ENCODE peak calls at places on chromosomes 12 and 14, in six cellular contexts. V is activated T-cell treated with anti-CD3 and anti-CD28 coated beads for 24 hours; G is right atrium auricular region; P is effector CD8-positive, alpha-beta T cell; Y is CD8-positive, alpha-beta T cell; S is NCI-H1105 treated with DMSO at 0.1 percent for 48 hours. W is an unnamed sample.

GRCh38 chr14:94345344-94346072 is 22.4 kb upstream of the SERPINA6 start:
- DNase-seq in G (peak; percentile 56), Y (no peak), S (no peak), V (no peak), P (no peak), W (no peak)

GRCh38 chr12:18496156-18496555 is 234.8 kb downstream of the PIK3C2G start:
- DNase-seq in Y (no peak), G (no peak), V (no peak), S (peak; percentile 42), P (no peak), W (no peak)

GRCh38 chr12:52120951-52121847 is 41.7 kb downstream of the SMIM41 start:
- DNase-seq in P (no peak), S (no peak), Y (no peak), G (no peak), V (no peak), W (no peak)

GRCh38 chr12:20350495-20350894 is 17.8 kb upstream of the PDE3A start:
- DNase-seq in Y (no peak), S (no peak), G (no peak), V (no peak), P (no peak), W (no peak)

GRCh38 chr12:27274706-27275105 is 30.6 kb downstream of the STK38L start:
- DNase-seq in S (no peak), V (no peak), G (no peak), Y (no peak), P (no peak), W (no peak)

GRCh38 chr14:64187331-64187730 is 106.8 kb downstream of the ESR2 start:
- DNase-seq in Y (no peak), P (no peak), V (no peak), G (no peak), S (no peak), W (no peak)

GRCh38 chr12:57941165-57941894 is at the start of gene ATP23:
- DNase-seq in S (peak; percentile 76), G (peak; percentile 89), Y (peak; percentile 93), V (peak; percentile 81), P (peak; percentile 80), W (peak; percentile 77)

GRCh38 chr12:8681129-8681902 is 16.5 kb upstream of the RIMKLB start:
- DNase-seq in P (no peak), S (peak; percentile 5), V (no peak), Y (no peak), G (peak; percentile 74), W (no peak)

GRCh38 chr14:77790566-77791224 is 9.2 kb upstream of the ADCK1 start:
- DNase-seq in S (no peak), G (no peak), Y (no peak), P (no peak), V (no peak), W (no peak)

GRCh38 chr12:124299628-124300388 is 4.9 kb downstream of the RFLNA start:
- DNase-seq in Y (no peak), P (no peak), V (no peak), S (no peak), G (no peak), W (no peak)

GRCh38 chr14:61876362-61877049 is 114.3 kb downstream of the SNAPC1 start:
- DNase-seq in V (no peak), Y (no peak), P (no peak), G (no peak), S (no peak), W (no peak)

GRCh38 chr12:75602111-75602510 is 90.7 kb upstream of the KRR1 start:
- DNase-seq in G (no peak), S (no peak), Y (no peak), P (no peak), V (no peak), W (no peak)

GRCh38 chr12:31203261-31203660 is 122.7 kb downstream of the SINHCAF start:
- DNase-seq in G (no peak), Y (no peak), S (no peak), P (no peak), V (no peak), W (no peak)

GRCh38 chr12:92107621-92108131 is 38.0 kb downstream of the BTG1 start:
- DNase-seq in Y (no peak), G (no peak), S (peak; percentile 86), V (no peak), P (no peak), W (no peak)

GRCh38 chr12:116599285-116600122 is 40.3 kb downstream of the MAP1LC3B2 start:
- DNase-seq in P (peak; percentile 39), G (peak; percentile 89), S (peak; percentile 15), V (peak; percentile 51), Y (peak; percentile 81), W (peak; percentile 32)

GRCh38 chr12:12010277-12011031 is 60.3 kb upstream of the BCL2L14 start:
- DNase-seq in V (peak; percentile 62), S (no peak), Y (peak; percentile 67), G (peak; percentile 77), P (no peak), W (no peak)

GRCh38 chr12:81329088-81329487 is 251.2 kb downstream of the ACSS3 start:
- DNase-seq in G (no peak), P (no peak), V (no peak), S (no peak), Y (no peak), W (no peak)

GRCh38 chr12:64744422-64745258 is 14.6 kb downstream of the GNS start:
- DNase-seq in S (no peak), G (no peak), V (no peak), Y (no peak), P (no peak), W (no peak)

GRCh38 chr12:19088576-19088975 is 41.0 kb upstream of the PLEKHA5 start:
- DNase-seq in Y (no peak), P (no peak), V (no peak), G (no peak), S (no peak), W (no peak)

GRCh38 chr12:122862110-122862634 is 26.9 kb downstream of the HIP1R start:
- DNase-seq in G (no peak), Y (no peak), P (no peak), S (no peak), V (no peak), W (no peak)

GRCh38 chr12:121108492-121108891 is 24.2 kb upstream of the P2RX7 start:
- DNase-seq in Y (no peak), P (no peak), G (no peak), V (no peak), S (no peak), W (no peak)

GRCh38 chr12:109725321-109726105 is 11.9 kb downstream of the FAM222A start:
- DNase-seq in Y (no peak), G (no peak), V (no peak), S (no peak), P (no peak), W (no peak)

GRCh38 chr14:57302883-57303282 is 34.1 kb downstream of the AP5M1 start:
- DNase-seq in S (no peak), Y (no peak), G (no peak), V (no peak), P (no peak), W (no peak)

GRCh38 chr14:23185046-23185445 is 1.6 kb upstream of the SLC7A8 start:
- DNase-seq in S (no peak), G (no peak), P (no peak), Y (no peak), V (no peak), W (no peak)

GRCh38 chr12:97275261-97276197 is 187.1 kb upstream of the RMST start:
- DNase-seq in G (no peak), Y (no peak), V (no peak), S (no peak), P (no peak), W (no peak)

GRCh38 chr12:46388427-46388992 is 15.9 kb upstream of the SLC38A2 start:
- DNase-seq in G (no peak), V (no peak), P (no peak), Y (no peak), S (no peak), W (no peak)

GRCh38 chr14:62957562-62957961 is 87.7 kb downstream of the KCNH5 start:
- DNase-seq in S (no peak), V (no peak), G (no peak), P (no peak), Y (no peak), W (no peak)

GRCh38 chr14:89921346-89921745 is 33.2 kb downstream of the EFCAB11 start:
- DNase-seq in G (no peak), V (no peak), Y (no peak), S (no peak), P (no peak), W (no peak)

GRCh38 chr14:71620401-71620800 is 311.8 kb upstream of the RGS6 start:
- DNase-seq in S (no peak), G (no peak), P (no peak), V (no peak), Y (no peak), W (no peak)

GRCh38 chr12:31261744-31262143 is 64.2 kb downstream of the SINHCAF start:
- DNase-seq in S (no peak), G (no peak), V (no peak), Y (no peak), P (no peak), W (no peak)

GRCh38 chr12:57666897-57667296 is 27.0 kb upstream of the OS9 start:
- DNase-seq in Y (no peak), G (no peak), V (no peak), P (no peak), S (no peak), W (no peak)

GRCh38 chr12:2854669-2855453 is 2.0 kb downstream of the TEX52 start:
- DNase-seq in V (no peak), G (no peak), P (no peak), Y (no peak), S (no peak), W (no peak)

GRCh38 chr12:6116481-6117021 is 7.9 kb downstream of the VWF start:
- DNase-seq in P (no peak), V (no peak), Y (no peak), G (no peak), S (no peak), W (no peak)

GRCh38 chr12:92464911-92465310 is 237.9 kb upstream of the PLEKHG7 start:
- DNase-seq in Y (no peak), G (no peak), V (no peak), S (no peak), P (no peak), W (no peak)

GRCh38 chr12:112005419-112006395 is 7.3 kb downstream of the TMEM116 start:
- DNase-seq in V (no peak), P (no peak), S (no peak), G (no peak), Y (no peak), W (no peak)

GRCh38 chr14:52069617-52070431 is 965 bp upstream of the NID2 start:
- DNase-seq in S (no peak), P (no peak), G (no peak), Y (no peak), V (no peak), W (no peak)

GRCh38 chr12:32134144-32134888 is 27.7 kb downstream of the BICD1 start:
- DNase-seq in P (no peak), G (no peak), S (no peak), V (peak; percentile 54), Y (peak; percentile 49), W (peak; percentile 12)

GRCh38 chr12:31832740-31833540 is 104.1 kb upstream of the AMN1 start:
- DNase-seq in V (peak; percentile 3), P (no peak), G (no peak), Y (peak; percentile 63), S (no peak), W (peak; percentile 1)

GRCh38 chr14:73833024-73833423 is 18.6 kb upstream of the PTGR2 start:
- DNase-seq in S (no peak), V (no peak), P (no peak), Y (no peak), G (no peak), W (no peak)

W was measured in activated gamma-delta T cell treated with anti-CD3 and anti-CD28 coated beads, Interleukin-2, amount 50 U/mL, for 16 hours.